ENCODE peak calls at places on chromosomes 7 and 10, in four cellular contexts. One of them, this sample, is unnamed. For H3K4me1, the result is how much of the 10 kb centered on the place peaks cover.

GRCh38 chr10:78333362-78334143 is 299.9 kb downstream of the RPS24 start:
- DNase-seq in MM.1S: no peak
- DNase-seq in A549: no peak
- DNase-seq in mesendoderm: no peak
- DNase-seq in this sample: no peak

GRCh38 chr10:78321500-78321899 is 287.8 kb downstream of the RPS24 start:
- DNase-seq in MM.1S: no peak
- DNase-seq in A549: no peak
- DNase-seq in mesendoderm: no peak
- DNase-seq in this sample: no peak

GRCh38 chr7:28293529-28293835 is 112.9 kb upstream of the JAZF1 start:
- DNase-seq in MM.1S: no peak
- DNase-seq in A549: no peak
- DNase-seq in mesendoderm: no peak
- DNase-seq in this sample: no peak

GRCh38 chr7:142863891-142864685 is 9.2 kb downstream of the EPHB6 start:
- DNase-seq in MM.1S: no peak
- DNase-seq in A549: no peak
- DNase-seq in mesendoderm: no peak
- DNase-seq in this sample: no peak

GRCh38 chr10:89207181-89207800 is at the start of gene CH25H:
- DNase-seq in MM.1S: peak
- DNase-seq in A549: peak
- DNase-seq in mesendoderm: peak
- DNase-seq in this sample: no peak

GRCh38 chr7:47571355-47572100 is 10.4 kb downstream of the TNS3 start:
- DNase-seq in MM.1S: peak
- DNase-seq in A549: no peak
- DNase-seq in mesendoderm: peak
- DNase-seq in this sample: no peak

GRCh38 chr7:91492773-91493172 is 228.5 kb downstream of the FZD1 start:
- DNase-seq in MM.1S: no peak
- DNase-seq in A549: no peak
- DNase-seq in mesendoderm: no peak
- DNase-seq in this sample: no peak

GRCh38 chr7:43391518-43391917 is 191.4 kb upstream of the STK17A start:
- DNase-seq in MM.1S: no peak
- DNase-seq in A549: no peak
- DNase-seq in mesendoderm: peak
- DNase-seq in this sample: no peak

GRCh38 chr10:104862-105565 is 30.2 kb upstream of the ZMYND11 start:
- DNase-seq in MM.1S: peak
- DNase-seq in A549: no peak
- DNase-seq in mesendoderm: no peak
- DNase-seq in this sample: no peak

GRCh38 chr7:130205084-130205947 is at the start of gene TMEM209:
- DNase-seq in MM.1S: peak
- DNase-seq in A549: peak
- DNase-seq in mesendoderm: peak
- DNase-seq in this sample: peak

GRCh38 chr7:32564542-32564941 is 69.3 kb downstream of the AVL9 start:
- DNase-seq in MM.1S: no peak
- DNase-seq in A549: no peak
- DNase-seq in mesendoderm: peak
- DNase-seq in this sample: no peak

GRCh38 chr10:121058082-121058481 is 206.9 kb downstream of the WDR11 start:
- DNase-seq in MM.1S: no peak
- DNase-seq in A549: no peak
- DNase-seq in mesendoderm: no peak
- DNase-seq in this sample: no peak

GRCh38 chr7:34096135-34096775 is 190.9 kb downstream of the BMPER start:
- DNase-seq in MM.1S: no peak
- DNase-seq in A549: no peak
- DNase-seq in mesendoderm: no peak
- DNase-seq in this sample: no peak

GRCh38 chr7:128454808-128455555 is 696 bp upstream of the HILPDA start:
- DNase-seq in MM.1S: peak
- DNase-seq in A549: no peak
- DNase-seq in mesendoderm: peak
- DNase-seq in this sample: peak

GRCh38 chr7:5586279-5586962 is 162.8 kb upstream of the TNRC18 start:
- DNase-seq in MM.1S: no peak
- DNase-seq in A549: no peak
- DNase-seq in mesendoderm: no peak
- DNase-seq in this sample: no peak

GRCh38 chr7:71193099-71193810 is 61.3 kb downstream of the GALNT17 start:
- DNase-seq in MM.1S: no peak
- DNase-seq in A549: no peak
- DNase-seq in mesendoderm: peak
- DNase-seq in this sample: no peak

GRCh38 chr10:125160856-125161569 is 650 bp upstream of the CTBP2 start:
- DNase-seq in MM.1S: no peak
- DNase-seq in A549: peak
- DNase-seq in mesendoderm: peak
- DNase-seq in this sample: no peak

GRCh38 chr10:49313501-49314070 is 14.6 kb downstream of the C10orf71 start:
- DNase-seq in MM.1S: no peak
- DNase-seq in A549: no peak
- DNase-seq in mesendoderm: no peak
- DNase-seq in this sample: no peak

GRCh38 chr7:36208997-36209813 is 56.2 kb downstream of the EEPD1 start:
- DNase-seq in MM.1S: no peak
- DNase-seq in A549: no peak
- DNase-seq in mesendoderm: no peak
- DNase-seq in this sample: no peak

GRCh38 chr10:131464789-131465188 is 153.3 kb upstream of the TCERG1L start:
- DNase-seq in MM.1S: no peak
- DNase-seq in A549: no peak
- DNase-seq in mesendoderm: no peak
- DNase-seq in this sample: no peak

GRCh38 chr7:141946874-141947273 is at the start of gene CLEC5A:
- DNase-seq in MM.1S: no peak
- DNase-seq in A549: no peak
- DNase-seq in mesendoderm: no peak
- DNase-seq in this sample: no peak

GRCh38 chr7:120919466-120919865 is 31.1 kb upstream of the ING3 start:
- DNase-seq in MM.1S: no peak
- DNase-seq in A549: no peak
- DNase-seq in mesendoderm: no peak
- DNase-seq in this sample: no peak

GRCh38 chr7:46461334-46461777 is 540.3 kb upstream of the IGFBP3 start:
- DNase-seq in MM.1S: no peak
- DNase-seq in A549: no peak
- DNase-seq in mesendoderm: no peak
- DNase-seq in this sample: no peak

GRCh38 chr7:54546081-54546985 is 4.2 kb downstream of the VSTM2A start:
- DNase-seq in MM.1S: peak
- DNase-seq in A549: peak
- DNase-seq in mesendoderm: peak
- DNase-seq in this sample: no peak

GRCh38 chr10:122567056-122567660 is 6.6 kb downstream of the DMBT1 start:
- DNase-seq in MM.1S: no peak
- DNase-seq in A549: no peak
- DNase-seq in mesendoderm: peak
- DNase-seq in this sample: peak

GRCh38 chr10:130843051-130843653 is 468.4 kb downstream of the TCERG1L start:
- DNase-seq in MM.1S: no peak
- DNase-seq in A549: no peak
- DNase-seq in mesendoderm: no peak
- DNase-seq in this sample: no peak

DNA sequence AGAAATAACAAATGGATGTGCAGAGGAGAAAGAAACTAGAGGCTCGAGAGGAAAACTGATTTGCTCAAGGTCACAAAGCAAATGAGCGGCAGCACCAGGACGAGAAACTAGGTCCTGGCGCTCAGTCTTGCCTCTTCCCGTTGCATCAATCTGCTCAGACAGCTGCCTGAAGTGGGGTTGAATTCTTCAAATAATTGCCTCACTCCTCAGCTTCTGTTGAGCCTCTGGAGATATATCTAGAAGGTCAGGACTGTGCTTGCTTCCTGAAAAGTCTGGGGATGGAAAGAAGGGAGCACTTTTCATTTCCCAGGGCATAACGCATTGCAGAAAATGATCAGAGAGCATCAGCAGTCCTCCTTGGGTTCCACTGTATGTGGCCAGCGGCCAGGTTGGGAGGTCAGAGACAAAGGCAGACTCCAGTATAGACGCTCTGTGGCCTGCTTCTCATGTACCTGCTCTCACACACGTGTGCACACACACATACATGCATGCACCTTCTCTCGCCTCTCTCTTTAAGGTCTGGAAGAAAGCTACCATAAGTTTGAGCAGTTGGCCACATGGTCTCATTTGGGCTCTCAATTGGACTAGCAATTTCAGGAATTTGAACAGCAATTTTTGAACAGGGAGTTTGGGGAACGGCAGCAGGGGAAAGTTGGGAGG is 83.7 kb upstream of the DUSP5 start:
- DNase-seq in MM.1S: no peak
- DNase-seq in A549: no peak
- DNase-seq in mesendoderm: no peak
- DNase-seq in this sample: peak
- H3K4me1 ChIP-seq in MM.1S: half or more
- H3K4me1 ChIP-seq in A549: half or more
- H3K4me1 ChIP-seq in mesendoderm: under half
- H3K4me1 ChIP-seq in this sample: half or more

GRCh38 chr7:52696183-52696582 is 339.2 kb upstream of the POM121L12 start:
- DNase-seq in MM.1S: no peak
- DNase-seq in A549: no peak
- DNase-seq in mesendoderm: peak
- DNase-seq in this sample: no peak
- H3K4me2 ChIP-seq in MM.1S: no peak
- H3K4me2 ChIP-seq in A549: no peak
- H3K4me2 ChIP-seq in mesendoderm: no peak
- H3K4me2 ChIP-seq in this sample: no peak

GRCh38 chr10:97333601-97334369 is 744 bp downstream of the FRAT2 start:
- DNase-seq in MM.1S: no peak
- DNase-seq in A549: no peak
- DNase-seq in mesendoderm: peak
- DNase-seq in this sample: peak
- H3K4me1 ChIP-seq in MM.1S: under half
- H3K4me1 ChIP-seq in A549: under half
- H3K4me1 ChIP-seq in mesendoderm: under half
- H3K4me1 ChIP-seq in this sample: under half

GRCh38 chr7:75712517-75713361 is 26.0 kb downstream of the HIP1 start:
- DNase-seq in MM.1S: no peak
- DNase-seq in A549: no peak
- DNase-seq in mesendoderm: no peak
- DNase-seq in this sample: no peak
- H3K4me2 ChIP-seq in MM.1S: peak
- H3K4me2 ChIP-seq in A549: no peak
- H3K4me2 ChIP-seq in mesendoderm: no peak
- H3K4me2 ChIP-seq in this sample: peak

GRCh38 chr10:119451305-119451896 is 91.1 kb downstream of the RGS10 start:
- DNase-seq in MM.1S: no peak
- DNase-seq in A549: no peak
- DNase-seq in mesendoderm: no peak
- DNase-seq in this sample: no peak
- H3K4me1 ChIP-seq in MM.1S: under half
- H3K4me1 ChIP-seq in A549: under half
- H3K4me1 ChIP-seq in mesendoderm: under half
- H3K4me1 ChIP-seq in this sample: under half

GRCh38 chr7:83610649-83611304 is 38.2 kb downstream of the SEMA3E start:
- DNase-seq in MM.1S: no peak
- DNase-seq in A549: no peak
- DNase-seq in mesendoderm: peak
- DNase-seq in this sample: no peak
- H3K4me2 ChIP-seq in MM.1S: no peak
- H3K4me2 ChIP-seq in A549: no peak
- H3K4me2 ChIP-seq in mesendoderm: no peak
- H3K4me2 ChIP-seq in this sample: no peak

GRCh38 chr7:138249975-138250374 is 173.7 kb downstream of the AKR1D1 start:
- DNase-seq in MM.1S: no peak
- DNase-seq in A549: no peak
- DNase-seq in mesendoderm: peak
- DNase-seq in this sample: no peak
- H3K4me1 ChIP-seq in MM.1S: under half
- H3K4me1 ChIP-seq in A549: under half
- H3K4me1 ChIP-seq in mesendoderm: under half
- H3K4me1 ChIP-seq in this sample: under half

DNA sequence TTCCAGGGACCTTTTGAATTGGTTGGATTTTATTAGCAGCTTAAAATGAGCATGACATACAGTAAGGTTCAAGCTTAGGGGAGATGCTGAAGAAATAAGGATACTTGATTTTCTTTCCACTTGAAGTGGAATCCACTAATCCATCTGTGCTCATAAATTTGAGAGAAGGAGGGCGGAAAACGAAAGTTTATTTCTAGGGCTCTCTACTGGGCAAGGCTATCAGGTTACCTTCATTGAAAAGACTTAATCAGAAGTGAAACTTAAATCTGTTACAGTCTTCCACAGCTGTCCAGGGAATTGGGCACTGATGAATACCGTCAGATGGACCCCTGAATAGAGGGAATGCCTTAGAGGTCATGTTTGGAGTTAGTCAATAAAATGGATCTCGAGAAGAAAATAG is 21.8 kb downstream of the AUTS2 start:
- DNase-seq in MM.1S: peak
- DNase-seq in A549: no peak
- DNase-seq in mesendoderm: no peak
- DNase-seq in this sample: no peak
- H3K4me2 ChIP-seq in MM.1S: no peak
- H3K4me2 ChIP-seq in A549: peak
- H3K4me2 ChIP-seq in mesendoderm: no peak
- H3K4me2 ChIP-seq in this sample: peak

DNA sequence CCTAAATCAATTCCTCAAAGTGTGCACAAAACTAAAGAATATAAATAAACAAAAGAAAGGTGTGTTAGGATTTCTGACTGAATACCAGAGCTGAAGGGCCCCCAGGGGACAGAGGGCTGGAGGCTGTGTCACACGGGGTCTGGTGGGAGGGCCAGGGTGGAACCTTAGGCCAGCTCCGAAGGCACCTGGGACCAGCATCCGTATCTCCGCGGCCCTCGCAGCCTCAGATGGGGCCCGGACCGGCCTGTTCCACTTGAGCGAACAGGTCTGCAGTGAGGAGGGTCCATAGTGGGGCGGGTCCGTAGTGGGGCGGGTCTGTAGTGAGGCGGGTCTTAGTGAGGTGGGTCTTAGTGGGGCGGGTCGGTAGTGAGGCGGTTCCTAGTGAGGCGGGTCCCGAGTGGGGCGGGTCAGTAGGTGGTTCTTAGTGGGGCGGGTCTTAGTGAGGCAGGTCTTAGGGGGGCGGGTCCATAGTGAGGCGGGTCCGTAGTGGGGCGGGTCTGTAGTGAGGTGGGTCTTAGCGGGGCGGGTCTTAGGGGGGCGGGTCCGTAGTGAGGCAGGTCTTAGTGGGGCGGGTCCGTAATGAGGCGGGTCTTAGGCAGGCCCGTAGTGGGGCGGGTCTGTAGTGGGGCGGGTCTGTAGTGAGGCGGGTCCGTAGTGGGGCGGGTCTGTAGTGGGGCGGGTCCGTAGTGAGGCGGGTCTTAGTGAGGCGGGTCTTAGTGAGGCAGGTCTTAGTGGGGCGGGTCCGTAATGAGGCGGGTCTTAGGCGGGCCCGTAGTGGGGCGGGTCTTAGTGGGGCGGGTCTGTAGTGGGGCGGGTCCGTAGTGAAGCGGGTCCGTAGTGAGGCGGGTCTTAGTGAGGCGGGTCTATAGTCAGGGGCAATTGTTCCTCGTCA is 15.1 kb downstream of the GPR146 start:
- DNase-seq in MM.1S: no peak
- DNase-seq in A549: no peak
- DNase-seq in mesendoderm: peak
- DNase-seq in this sample: peak
- H3K4me1 ChIP-seq in MM.1S: under half
- H3K4me1 ChIP-seq in A549: under half
- H3K4me1 ChIP-seq in mesendoderm: under half
- H3K4me1 ChIP-seq in this sample: half or more

This sample was measured in OCI-LY7.